ENCODE peak calls at places on chromosomes 4 and X, in six cellular contexts. X, U, V, W, T and C are unnamed samples.

GRCh38 chr4:121064482-121064881 is 7.9 kb downstream of the NDNF start:
- DNase-seq in V (no peak), X (no peak), U (no peak), T (no peak), W (no peak), C (no peak)

GRCh38 chr4:124334119-124334518 is 378.4 kb downstream of the ANKRD50 start:
- DNase-seq in T (peak; percentile 36), U (no peak), V (no peak), W (peak; percentile 77), X (peak; percentile 74), C (no peak)

GRCh38 chr4:56302775-56303174 is 84.5 kb downstream of the AASDH start:
- DNase-seq in U (no peak), T (no peak), V (no peak), W (peak; percentile 60), X (no peak), C (no peak)

GRCh38 chr4:107711831-107712230 is 8.2 kb downstream of the PAPSS1 start:
- DNase-seq in V (no peak), W (no peak), T (no peak), X (no peak), U (no peak), C (no peak)

GRCh38 chrX:65997978-65998717 is 41.7 kb downstream of the VSIG4 start:
- DNase-seq in U (no peak), X (no peak), W (no peak), V (no peak), T (no peak), C (no peak)

GRCh38 chrX:22795680-22796079 is 204.1 kb upstream of the DDX53 start:
- DNase-seq in V (no peak), T (no peak), W (no peak), X (no peak), U (no peak), C (no peak)

GRCh38 chrX:49042581-49043219 is 457 bp downstream of the TFE3 start:
- DNase-seq in X (no peak), V (no peak), U (no peak), W (no peak), T (no peak), C (no peak)

GRCh38 chr4:73450398-73451004 is 14.5 kb downstream of the AFP start:
- DNase-seq in W (no peak), T (peak; percentile 1), X (peak; percentile 77), U (no peak), V (no peak), C (peak; percentile 67)

GRCh38 chr4:150425161-150425560 is 156.8 kb upstream of the MAB21L2 start:
- DNase-seq in T (no peak), U (no peak), V (no peak), X (no peak), W (no peak), C (no peak)

GRCh38 chr4:48938831-48939230 is 32.3 kb upstream of the OCIAD2 start:
- DNase-seq in W (no peak), T (no peak), X (no peak), V (no peak), U (no peak), C (no peak)

GRCh38 chr4:120869511-120870278 is 52.8 kb downstream of the PRDM5 start:
- DNase-seq in U (no peak), T (no peak), W (no peak), V (no peak), X (no peak), C (no peak)

GRCh38 chr4:3445829-3446545 is 4.2 kb downstream of the HGFAC start:
- DNase-seq in T (no peak), X (no peak), U (no peak), W (no peak), V (no peak), C (peak; percentile 63)